ENCODE peak calls at places on chromosomes 13 and 19, in seven cellular contexts. J is activated CD4-positive, alpha-beta T cell treated with anti-CD3 and anti-CD28 coated beads for 48 hours; Q is activated T-cell treated with anti-CD3 and anti-CD28 coated beads for 1 hour; K is AG04449; B is stimulated activated CD4-positive, alpha-beta T cell treated with anti-CD3 and anti-CD28 coated beads, Interleukin-1b, Interleukin-23, amount 100 ng/mL, for 24 hours; Z is activated T-helper 1 cell treated with anti-CD3 and anti-CD28 coated beads, Interleukin-12 subunit alpha, Interleukin-12 subunit beta, Interleukin-2, Interleukin-4 antibody, amounts not matched to agents 30 ng/mL and 10 ng/mL and 1 ng/mL, durations not matched to agents 14 hours and 24 hours and 36 hours; G is sciatic nerve. D is an unnamed sample.

GRCh38 chr19:18294467-18294864 is 13.0 kb upstream of the JUND start:
- DNase-seq in J (peak; percentile 95), Q (peak; percentile 86), K (no peak), B (no peak), Z (peak; percentile 86), G (no peak), D (no peak)

GRCh38 chr13:105410602-105411001 is 1124.9 kb downstream of the EFNB2 start:
- DNase-seq in J (peak; percentile 49), Q (peak; percentile 1), K (no peak), B (no peak), Z (no peak), G (peak; percentile 84), D (no peak)

GRCh38 chr13:34064456-34065205 is 246.7 kb downstream of the RFC3 start:
- DNase-seq in J (no peak), Q (no peak), K (no peak), B (no peak), Z (no peak), G (no peak), D (no peak)

GRCh38 chr13:84812789-84813188 is 930.5 kb upstream of the SLITRK1 start:
- DNase-seq in J (no peak), Q (no peak), K (no peak), B (no peak), Z (no peak), G (no peak), D (no peak)

GRCh38 chr19:12733369-12733896 is 1.1 kb downstream of the TRIR start:
- DNase-seq in J (peak; percentile 77), Q (no peak), K (no peak), B (no peak), Z (peak; percentile 52), G (no peak), D (no peak)

GRCh38 chr19:10184636-10185035 is 10.1 kb downstream of the DNMT1 start:
- DNase-seq in J (no peak), Q (no peak), K (no peak), B (no peak), Z (no peak), G (no peak), D (no peak)

GRCh38 chr19:4375620-4376228 is 24.6 kb downstream of the SH3GL1 start:
- DNase-seq in J (no peak), Q (no peak), K (no peak), B (no peak), Z (no peak), G (no peak), D (no peak)

GRCh38 chr19:6017576-6017975 is 39.6 kb upstream of the RANBP3 start:
- DNase-seq in J (no peak), Q (no peak), K (no peak), B (no peak), Z (no peak), G (no peak), D (peak; percentile 42)

GRCh38 chr13:75637101-75637774 is 1.1 kb downstream of the LMO7 start:
- DNase-seq in J (no peak), Q (no peak), K (no peak), B (no peak), Z (no peak), G (no peak), D (no peak)

GRCh38 chr13:21320642-21321034 is 138.5 kb downstream of the ZDHHC20 start:
- DNase-seq in J (no peak), Q (no peak), K (no peak), B (no peak), Z (no peak), G (no peak), D (peak; percentile 68)

GRCh38 chr19:51694318-51695085 is 1.4 kb downstream of the SPACA6 start:
- DNase-seq in J (no peak), Q (no peak), K (no peak), B (no peak), Z (no peak), G (no peak), D (no peak)